ENCODE peak calls at places on chromosomes 12 and 14, in seven cellular contexts. Q, H, D, X, N, O and B are unnamed samples.

GRCh38 chr12:18250313-18250916 is 10.9 kb upstream of the PIK3C2G start:
- DNase-seq in X (peak; percentile 59), N (no peak), Q (peak; percentile 24), O (peak; percentile 74), D (peak; percentile 68), H (no peak), B (peak; percentile 37)

GRCh38 chr14:99198746-99199145 is 73.3 kb downstream of the BCL11B start:
- DNase-seq in X (no peak), N (no peak), D (no peak), H (no peak), Q (no peak), O (no peak), B (no peak)

GRCh38 chr12:22443379-22444316 is 100.7 kb downstream of the C2CD5 start:
- DNase-seq in O (peak; percentile 83), Q (peak; percentile 60), N (peak; percentile 64), X (peak; percentile 74), D (peak; percentile 78), H (peak; percentile 43), B (peak; percentile 36)

GRCh38 chr12:14618990-14619389 is 51.3 kb upstream of the PLBD1 start:
- DNase-seq in H (no peak), O (peak; percentile 17), X (peak; percentile 4), D (peak; percentile 35), N (no peak), Q (no peak), B (no peak)

GRCh38 chr12:18139989-18140596 is 50.1 kb upstream of the RERGL start:
- DNase-seq in N (no peak), D (peak; percentile 13), O (peak; percentile 56), H (no peak), Q (no peak), X (peak; percentile 15), B (no peak)

GRCh38 chr12:110367209-110367864 is 36.2 kb downstream of the ANAPC7 start:
- DNase-seq in H (no peak), O (no peak), D (no peak), N (no peak), X (no peak), Q (no peak), B (no peak)

GRCh38 chr12:118064608-118065007 is 3.6 kb upstream of the WSB2 start:
- DNase-seq in X (no peak), D (no peak), H (no peak), N (no peak), O (no peak), Q (no peak), B (no peak)

GRCh38 chr12:11650279-11650696 is 814 bp downstream of the ETV6 start:
- DNase-seq in X (no peak), O (no peak), D (no peak), H (no peak), Q (peak; percentile 54), N (no peak), B (no peak)

GRCh38 chr12:50985322-50985721 is 33.0 kb downstream of the HIGD1C start:
- DNase-seq in D (peak; percentile 85), N (no peak), Q (no peak), X (no peak), O (no peak), H (peak; percentile 52), B (no peak)

GRCh38 chr14:26597136-26598080 is at the start of gene NOVA1:
- DNase-seq in N (peak; percentile 65), X (peak; percentile 50), O (peak; percentile 42), H (no peak), D (no peak), Q (peak; percentile 54), B (no peak)

GRCh38 chr12:10033783-10034381 is 3.4 kb downstream of the CLEC9A start:
- DNase-seq in H (no peak), Q (no peak), O (peak; percentile 24), N (no peak), D (peak; percentile 49), X (no peak), B (no peak)

GRCh38 chr14:59160492-59160891 is 28.0 kb upstream of the DAAM1 start:
- DNase-seq in N (no peak), X (no peak), H (no peak), Q (no peak), D (no peak), O (no peak), B (no peak)

GRCh38 chr14:75279153-75279738 is 618 bp downstream of the FOS start:
- DNase-seq in H (no peak), D (peak; percentile 85), N (peak; percentile 86), Q (peak; percentile 54), X (no peak), O (peak; percentile 66), B (no peak)

GRCh38 chr12:7916936-7917335 is 19.1 kb downstream of the SLC2A3 start:
- DNase-seq in X (no peak), Q (no peak), N (no peak), O (no peak), H (no peak), D (no peak), B (no peak)

GRCh38 chr14:49897965-49898364 is 5.1 kb downstream of the ARF6 start:
- DNase-seq in N (no peak), H (no peak), Q (no peak), D (no peak), X (no peak), O (no peak), B (no peak)

GRCh38 chr12:11839093-11839641 is 189.7 kb downstream of the ETV6 start:
- DNase-seq in O (no peak), Q (no peak), N (no peak), X (no peak), H (no peak), D (peak; percentile 53), B (no peak)

GRCh38 chr14:63134801-63135200 is 69.4 kb upstream of the RHOJ start:
- DNase-seq in N (no peak), O (peak; percentile 57), X (peak; percentile 4), Q (no peak), D (peak; percentile 6), H (peak; percentile 2), B (no peak)

GRCh38 chr14:67680121-67680602 is 5.7 kb upstream of the VTI1B start:
- DNase-seq in Q (no peak), H (peak; percentile 89), X (no peak), D (peak; percentile 86), O (no peak), N (no peak), B (peak; percentile 59)

GRCh38 chr12:62603811-62604098 is 137.1 kb downstream of the MON2 start:
- DNase-seq in H (no peak), X (no peak), D (no peak), Q (no peak), O (no peak), N (no peak), B (no peak)

GRCh38 chr14:104140463-104141331 is 2.3 kb downstream of the KIF26A start:
- DNase-seq in N (no peak), H (no peak), X (no peak), D (no peak), O (no peak), Q (peak; percentile 2), B (no peak)

GRCh38 chr12:67626156-67626555 is 22.4 kb upstream of the DYRK2 start:
- DNase-seq in D (no peak), O (no peak), N (no peak), X (no peak), Q (no peak), H (no peak), B (no peak)

GRCh38 chr14:38090506-38090905 is 117.2 kb upstream of the SSTR1 start:
- DNase-seq in O (no peak), Q (no peak), D (no peak), X (no peak), N (no peak), H (no peak), B (no peak)

GRCh38 chr12:29287622-29288021 is 93.3 kb downstream of the ERGIC2 start:
- DNase-seq in O (no peak), X (peak; percentile 2), N (no peak), H (no peak), Q (no peak), D (no peak), B (no peak)

GRCh38 chr12:124819525-124819924 is 44.1 kb downstream of the SCARB1 start:
- DNase-seq in O (no peak), N (no peak), Q (no peak), X (no peak), D (no peak), H (no peak), B (no peak)

GRCh38 chr12:125114365-125115141 is 49.3 kb downstream of the AACS start:
- DNase-seq in H (no peak), X (no peak), D (no peak), O (no peak), N (no peak), Q (no peak), B (no peak)

GRCh38 chr14:106210650-106211049 is 684.3 kb downstream of the TMEM121 start:
- DNase-seq in N (no peak), X (no peak), D (no peak), Q (no peak), O (no peak), H (no peak), B (no peak)

GRCh38 chr14:68544150-68544892 is 248.5 kb downstream of the ZFP36L1 start:
- DNase-seq in H (peak; percentile 99), O (peak; percentile 2), Q (no peak), D (peak; percentile 99), N (peak; percentile 90), X (no peak), B (peak; percentile 97)